ENCODE peak calls at places on chromosomes 13 and 19, in six cellular contexts. I is tibial artery; J is caudate nucleus; F is CD8-positive, alpha-beta T cell; A is cardiac muscle cell; D is effector memory CD4-positive, alpha-beta T cell. N is an unnamed sample.

GRCh38 chr13:39197645-39198007 is 159.4 kb downstream of the NHLRC3 start:
- DNase-seq in F (no peak), D (no peak), I (no peak), J (no peak), A (peak; percentile 24), N (no peak)

GRCh38 chr19:5321851-5322681 is 18.5 kb downstream of the PTPRS start:
- DNase-seq in D (no peak), A (peak; percentile 50), I (no peak), J (no peak), F (no peak), N (no peak)

GRCh38 chr19:17872251-17873001 is 681 bp downstream of the SLC5A5 start:
- DNase-seq in J (no peak), I (no peak), F (no peak), D (no peak), A (no peak), N (no peak)

GRCh38 chr13:94956407-94957110 is 244.2 kb upstream of the SOX21 start:
- DNase-seq in A (no peak), I (no peak), J (peak; percentile 74), F (no peak), D (no peak), N (peak; percentile 51)

GRCh38 chr19:49570138-49570856 is 10.1 kb downstream of the NOSIP start:
- DNase-seq in I (peak; percentile 51), J (peak; percentile 50), A (peak; percentile 91), D (peak; percentile 44), F (no peak), N (no peak)

GRCh38 chr13:110399801-110400200 is 92.7 kb downstream of the COL4A2 start:
- DNase-seq in F (no peak), D (no peak), I (no peak), A (no peak), J (no peak), N (no peak)

GRCh38 chr19:21197589-21198295 is 55.9 kb downstream of the ZNF431 start:
- DNase-seq in A (no peak), F (no peak), I (no peak), J (no peak), D (no peak), N (no peak)

GRCh38 chr13:45132384-45133064 is 12.2 kb downstream of the GTF2F2 start:
- DNase-seq in J (no peak), D (no peak), I (no peak), A (no peak), F (no peak), N (no peak)

GRCh38 chr19:31135841-31136240 is 213.4 kb downstream of the TSHZ3 start:
- DNase-seq in J (no peak), F (no peak), D (no peak), A (no peak), I (no peak), N (no peak)

GRCh38 chr13:20945952-20946383 is 43.4 kb upstream of the XPO4 start:
- DNase-seq in D (no peak), A (peak; percentile 39), I (peak; percentile 34), F (no peak), J (no peak), N (no peak)

GRCh38 chr19:31121501-31121900 is 227.7 kb downstream of the TSHZ3 start:
- DNase-seq in I (no peak), A (no peak), D (no peak), F (no peak), J (no peak), N (no peak)

GRCh38 chr19:2276429-2276989 is 5.5 kb downstream of the PEAK3 start:
- DNase-seq in A (no peak), I (no peak), F (no peak), D (no peak), J (no peak), N (no peak)

GRCh38 chr19:46355991-46356669 is 9.2 kb downstream of the PPP5C start:
- DNase-seq in D (no peak), J (no peak), A (no peak), F (no peak), I (no peak), N (no peak)

GRCh38 chr13:73092831-73093230 is 34.0 kb downstream of the KLF5 start:
- DNase-seq in I (no peak), F (no peak), A (no peak), D (no peak), J (no peak), N (no peak)

GRCh38 chr19:29098863-29099481 is 114.0 kb downstream of the UQCRFS1 start:
- DNase-seq in I (peak; percentile 90), F (no peak), A (no peak), D (no peak), J (no peak), N (no peak)

GRCh38 chr13:36173923-36174322 is 40.4 kb downstream of the SOHLH2 start:
- DNase-seq in D (no peak), J (no peak), F (no peak), A (no peak), I (no peak), N (no peak)

GRCh38 chr19:41123716-41124244 is 9.5 kb downstream of the CYP2F1 start:
- DNase-seq in A (no peak), J (no peak), I (no peak), F (no peak), D (no peak), N (no peak)

GRCh38 chr19:10105241-10106099 is 692 bp upstream of the PPAN start:
- DNase-seq in J (no peak), D (peak; percentile 72), I (no peak), F (no peak), A (no peak), N (no peak)

GRCh38 chr13:99131410-99131809 is 69.2 kb upstream of the UBAC2 start:
- DNase-seq in J (no peak), I (no peak), A (no peak), D (no peak), F (no peak), N (no peak)

GRCh38 chr19:42132851-42133528 is 744 bp upstream of the POU2F2 start:
- DNase-seq in F (peak; percentile 82), I (peak; percentile 43), J (peak; percentile 61), D (peak; percentile 76), A (peak; percentile 70), N (peak; percentile 70)
- H3K27ac ChIP-seq in F (peak overlapping the region; percentile 54), I (no peak overlapping the region), J (peak overlapping the region; percentile 24), D (peak overlapping the region; percentile 77), A (no peak overlapping the region), N (peak overlapping the region; percentile 53)

GRCh38 chr19:48325265-48325910 is at the start of gene EMP3:
- DNase-seq in I (peak; percentile 88), F (peak; percentile 77), A (peak; percentile 88), J (no peak), D (peak; percentile 77), N (no peak)
- H3K27ac ChIP-seq in I (peak within 1 kb of the TSS; percentile 90), F (peak within 1 kb of the TSS; percentile 82), A (peak within 1 kb of the TSS; percentile 55), J (peak within 1 kb of the TSS; percentile 67), D (peak within 1 kb of the TSS; percentile 100), N (peak within 1 kb of the TSS; percentile 63)

GRCh38 chr19:6800991-6801396 is 28.5 kb downstream of the VAV1 start:
- DNase-seq in D (no peak), I (no peak), A (no peak), F (no peak), J (no peak), N (no peak)
- H3K27ac ChIP-seq in D (peak overlapping the region; percentile 78), I (no peak overlapping the region), A (no peak overlapping the region), F (peak overlapping the region; percentile 74), J (peak overlapping the region; percentile 11), N (no peak overlapping the region)

GRCh38 chr13:23658929-23659541 is 88.8 kb downstream of the TNFRSF19 start:
- DNase-seq in F (no peak), J (no peak), I (no peak), D (no peak), A (no peak), N (no peak)
- H3K27ac ChIP-seq in F (no peak overlapping the region), J (no peak overlapping the region), I (no peak overlapping the region), D (no peak overlapping the region), A (no peak overlapping the region), N (no peak overlapping the region)

GRCh38 chr13:75803175-75803611 is 167.1 kb downstream of the LMO7 start:
- DNase-seq in F (peak; percentile 4), I (no peak), A (peak; percentile 9), D (no peak), J (no peak), N (no peak)

GRCh38 chr13:75803982-75804381 is 167.9 kb downstream of the LMO7 start:
- DNase-seq in A (peak; percentile 80), J (peak; percentile 79), D (no peak), I (no peak), F (no peak), N (no peak)

GRCh38 chr13:75800545-75800944 is 164.4 kb downstream of the LMO7 start:
- DNase-seq in F (no peak), J (no peak), D (no peak), I (no peak), A (peak; percentile 23), N (no peak)

GRCh38 chr13:75801388-75801787 is 165.3 kb downstream of the LMO7 start:
- DNase-seq in J (no peak), A (no peak), D (no peak), F (no peak), I (no peak), N (no peak)

DNA sequence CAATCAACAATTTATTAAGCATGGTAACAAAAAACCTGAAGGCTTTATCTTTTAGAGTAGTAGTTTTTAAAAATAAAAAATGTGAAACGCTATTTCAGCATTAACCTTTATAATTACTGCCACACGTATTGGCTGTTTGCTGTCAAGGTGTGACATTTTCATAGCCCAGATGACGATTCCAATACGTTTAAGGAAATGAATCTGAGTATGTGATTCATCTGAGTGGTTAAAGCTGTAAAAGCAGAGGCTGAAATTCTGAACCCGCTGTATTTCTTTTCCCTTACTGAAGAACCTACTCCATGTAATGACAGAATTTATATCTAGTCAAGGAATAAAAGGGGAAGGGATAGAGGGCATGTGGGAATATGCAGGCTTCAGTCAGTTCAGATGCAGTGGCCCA is 166.0 kb downstream of the LMO7 start:
- DNase-seq in F (no peak), A (no peak), J (no peak), D (no peak), I (no peak), N (no peak)
- H3K27ac ChIP-seq in F (no peak overlapping the region), A (peak overlapping the region; percentile 99), J (no peak overlapping the region), D (no peak overlapping the region), I (no peak overlapping the region), N (no peak overlapping the region)

GRCh38 chr19:282501-282900 is 8.7 kb downstream of the PLPP2 start:
- DNase-seq in F (no peak), I (no peak), J (no peak), D (no peak), A (no peak), N (no peak)
- H3K27ac ChIP-seq in F (no peak overlapping the region), I (no peak overlapping the region), J (no peak overlapping the region), D (no peak overlapping the region), A (no peak overlapping the region), N (no peak overlapping the region)